ENCODE peak calls at places on chromosomes 1 and 21, in five cellular contexts. One of them, this sample, is unnamed.

GRCh38 chr1:9294910-9295636 is 2.4 kb downstream of the SPSB1 start:
- DNase-seq in psoas muscle: peak; percentile 76
- DNase-seq in brain microvascular endothelial cell: peak; percentile 45
- DNase-seq in AG04449: no peak
- DNase-seq in OCI-LY7: peak; percentile 53
- DNase-seq in this sample: no peak

GRCh38 chr1:172970186-172970585 is 80.6 kb downstream of the TNFSF18 start:
- DNase-seq in psoas muscle: no peak
- DNase-seq in brain microvascular endothelial cell: no peak
- DNase-seq in AG04449: no peak
- DNase-seq in OCI-LY7: no peak
- DNase-seq in this sample: no peak

GRCh38 chr1:25169168-25169567 is 63.1 kb downstream of the SYF2 start:
- DNase-seq in psoas muscle: no peak
- DNase-seq in brain microvascular endothelial cell: no peak
- DNase-seq in AG04449: no peak
- DNase-seq in OCI-LY7: no peak
- DNase-seq in this sample: no peak

GRCh38 chr1:115337633-115338456 is at the start of gene NGF:
- DNase-seq in psoas muscle: peak; percentile 62
- DNase-seq in brain microvascular endothelial cell: peak; percentile 42
- DNase-seq in AG04449: no peak
- DNase-seq in OCI-LY7: no peak
- DNase-seq in this sample: no peak

GRCh38 chr1:11938722-11939526 is 4.4 kb downstream of the PLOD1 start:
- DNase-seq in psoas muscle: peak; percentile 91
- DNase-seq in brain microvascular endothelial cell: no peak
- DNase-seq in AG04449: no peak
- DNase-seq in OCI-LY7: no peak
- DNase-seq in this sample: no peak

GRCh38 chr1:186865253-186865652 is 36.5 kb downstream of the PLA2G4A start:
- DNase-seq in psoas muscle: no peak
- DNase-seq in brain microvascular endothelial cell: no peak
- DNase-seq in AG04449: no peak
- DNase-seq in OCI-LY7: no peak
- DNase-seq in this sample: no peak

GRCh38 chr1:46489638-46490602 is at the start of gene DMBX1:
- DNase-seq in psoas muscle: peak; percentile 61
- DNase-seq in brain microvascular endothelial cell: no peak
- DNase-seq in AG04449: no peak
- DNase-seq in OCI-LY7: no peak
- DNase-seq in this sample: no peak

GRCh38 chr1:14969006-14969405 is 184.5 kb upstream of the TMEM51 start:
- DNase-seq in psoas muscle: no peak
- DNase-seq in brain microvascular endothelial cell: no peak
- DNase-seq in AG04449: no peak
- DNase-seq in OCI-LY7: no peak
- DNase-seq in this sample: no peak

GRCh38 chr1:91428182-91428798 is 23.7 kb upstream of the HFM1 start:
- DNase-seq in psoas muscle: no peak
- DNase-seq in brain microvascular endothelial cell: no peak
- DNase-seq in AG04449: no peak
- DNase-seq in OCI-LY7: no peak
- DNase-seq in this sample: no peak

GRCh38 chr21:44999972-45000636 is 60.3 kb downstream of the SLX9 start:
- DNase-seq in psoas muscle: peak; percentile 53
- DNase-seq in brain microvascular endothelial cell: no peak
- DNase-seq in AG04449: no peak
- DNase-seq in OCI-LY7: no peak
- DNase-seq in this sample: no peak

GRCh38 chr1:237287876-237288517 is 246.0 kb downstream of the RYR2 start:
- DNase-seq in psoas muscle: no peak
- DNase-seq in brain microvascular endothelial cell: no peak
- DNase-seq in AG04449: no peak
- DNase-seq in OCI-LY7: no peak
- DNase-seq in this sample: no peak

GRCh38 chr1:162091681-162092524 is 22.4 kb downstream of the NOS1AP start:
- DNase-seq in psoas muscle: no peak
- DNase-seq in brain microvascular endothelial cell: no peak
- DNase-seq in AG04449: no peak
- DNase-seq in OCI-LY7: no peak
- DNase-seq in this sample: no peak

GRCh38 chr1:71156633-71157032 is 75.8 kb upstream of the ZRANB2 start:
- DNase-seq in psoas muscle: no peak
- DNase-seq in brain microvascular endothelial cell: no peak
- DNase-seq in AG04449: no peak
- DNase-seq in OCI-LY7: no peak
- DNase-seq in this sample: no peak

GRCh38 chr1:226871636-226872327 is 1.4 kb downstream of the PSEN2 start:
- DNase-seq in psoas muscle: no peak
- DNase-seq in brain microvascular endothelial cell: no peak
- DNase-seq in AG04449: no peak
- DNase-seq in OCI-LY7: no peak
- DNase-seq in this sample: no peak
- H3K4me3 ChIP-seq in psoas muscle: peak overlapping the region; percentile 93
- H3K4me3 ChIP-seq in brain microvascular endothelial cell: no peak overlapping the region
- H3K4me3 ChIP-seq in AG04449: no peak overlapping the region
- H3K4me3 ChIP-seq in OCI-LY7: no peak overlapping the region
- H3K4me3 ChIP-seq in this sample: peak overlapping the region; percentile 92

GRCh38 chr1:18572022-18572920 is 58.4 kb upstream of the PAX7 start:
- DNase-seq in psoas muscle: no peak
- DNase-seq in brain microvascular endothelial cell: no peak
- DNase-seq in AG04449: no peak
- DNase-seq in OCI-LY7: no peak
- DNase-seq in this sample: no peak
- TF ChIP-seq CTCF in psoas muscle: no peak
- TF ChIP-seq CTCF in brain microvascular endothelial cell: no peak
- TF ChIP-seq CTCF in AG04449: no peak
- TF ChIP-seq CTCF in OCI-LY7: no peak
- TF ChIP-seq CTCF in this sample: no peak

DNA sequence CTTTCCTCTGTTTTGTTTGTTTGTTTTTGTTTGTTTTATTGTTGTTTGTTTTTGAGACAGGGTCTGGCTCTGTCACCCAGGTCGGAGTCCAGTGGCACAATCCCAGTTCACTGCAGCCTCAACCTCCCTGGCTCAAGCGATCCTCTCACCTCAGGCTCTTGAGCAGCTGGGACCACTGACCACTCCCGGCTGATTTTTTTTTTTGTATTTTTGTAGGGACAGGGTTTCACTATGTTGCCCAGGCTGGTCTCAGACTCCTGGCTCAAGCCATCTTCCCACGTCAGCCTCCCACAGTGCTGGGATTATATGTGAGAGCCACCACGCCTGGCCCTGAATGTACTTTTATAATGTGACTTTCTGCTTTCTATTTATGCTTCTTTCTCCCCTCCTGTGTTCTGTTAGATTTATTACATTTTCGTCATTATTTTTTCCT is 5.0 kb upstream of the CALML6 start:
- DNase-seq in psoas muscle: no peak
- DNase-seq in brain microvascular endothelial cell: no peak
- DNase-seq in AG04449: no peak
- DNase-seq in OCI-LY7: no peak
- DNase-seq in this sample: no peak
- H3K4me3 ChIP-seq in psoas muscle: peak overlapping the region; percentile 88
- H3K4me3 ChIP-seq in brain microvascular endothelial cell: peak overlapping the region; percentile 57
- H3K4me3 ChIP-seq in AG04449: peak overlapping the region; percentile 57
- H3K4me3 ChIP-seq in OCI-LY7: peak overlapping the region; percentile 61
- H3K4me3 ChIP-seq in this sample: no peak overlapping the region

GRCh38 chr1:77412069-77412793 is 130.4 kb downstream of the AK5 start:
- DNase-seq in psoas muscle: no peak
- DNase-seq in brain microvascular endothelial cell: no peak
- DNase-seq in AG04449: no peak
- DNase-seq in OCI-LY7: peak; percentile 39
- DNase-seq in this sample: peak; percentile 29
- TF ChIP-seq CTCF in psoas muscle: no peak
- TF ChIP-seq CTCF in brain microvascular endothelial cell: no peak
- TF ChIP-seq CTCF in AG04449: no peak
- TF ChIP-seq CTCF in OCI-LY7: peak; percentile 43
- TF ChIP-seq CTCF in this sample: no peak

GRCh38 chr1:29126198-29126597 is 2.5 kb upstream of the TMEM200B start:
- DNase-seq in psoas muscle: no peak
- DNase-seq in brain microvascular endothelial cell: no peak
- DNase-seq in AG04449: no peak
- DNase-seq in OCI-LY7: no peak
- DNase-seq in this sample: no peak

GRCh38 chr1:29124366-29125236 is 898 bp upstream of the TMEM200B start:
- DNase-seq in psoas muscle: peak; percentile 86
- DNase-seq in brain microvascular endothelial cell: peak; percentile 46
- DNase-seq in AG04449: no peak
- DNase-seq in OCI-LY7: peak; percentile 44
- DNase-seq in this sample: peak; percentile 74

GRCh38 chr1:29122987-29123870 is 474 bp downstream of the TMEM200B start:
- DNase-seq in psoas muscle: peak; percentile 55
- DNase-seq in brain microvascular endothelial cell: no peak
- DNase-seq in AG04449: no peak
- DNase-seq in OCI-LY7: no peak
- DNase-seq in this sample: peak; percentile 31

GRCh38 chr1:29123871-29124365 is at the start of gene TMEM200B:
- DNase-seq in psoas muscle: no peak
- DNase-seq in brain microvascular endothelial cell: no peak
- DNase-seq in AG04449: no peak
- DNase-seq in OCI-LY7: no peak
- DNase-seq in this sample: no peak

GRCh38 chr1:29125237-29125641 is 1.5 kb upstream of the TMEM200B start:
- DNase-seq in psoas muscle: no peak
- DNase-seq in brain microvascular endothelial cell: no peak
- DNase-seq in AG04449: no peak
- DNase-seq in OCI-LY7: no peak
- DNase-seq in this sample: no peak
- H3K4me3 ChIP-seq in psoas muscle: peak overlapping the region; percentile 77
- H3K4me3 ChIP-seq in brain microvascular endothelial cell: peak overlapping the region; percentile 59
- H3K4me3 ChIP-seq in AG04449: peak overlapping the region; percentile 73
- H3K4me3 ChIP-seq in OCI-LY7: no peak overlapping the region
- H3K4me3 ChIP-seq in this sample: no peak overlapping the region